ENCODE peak calls at places on chromosomes 11 and 22, in seven cellular contexts. V is neural progenitor cell; I is AG10803; F is AG04450; J is kidney; P is AG08395; Y is activated T-cell treated with anti-CD3 and anti-CD28 coated beads, Interleukin-2, amount 50 U/mL, for 72 hours. B is an unnamed sample.

GRCh38 chr11:18618341-18619025 is 15.7 kb downstream of the SPTY2D1 start:
- DNase-seq in J (no peak), P (no peak), I (peak; percentile 29), F (no peak), V (no peak), Y (no peak), B (no peak)

GRCh38 chr22:23763579-23764331 is 965 bp downstream of the C22orf15 start:
- DNase-seq in Y (peak; percentile 67), F (no peak), V (peak; percentile 45), P (no peak), I (no peak), J (no peak), B (no peak)

GRCh38 chr11:8221025-8221723 is 42.5 kb downstream of the LMO1 start:
- DNase-seq in F (no peak), Y (no peak), V (no peak), J (peak; percentile 34), P (no peak), I (peak; percentile 5), B (no peak)

GRCh38 chr11:132519226-132519860 is 1013.0 kb downstream of the OPCML start:
- DNase-seq in I (peak; percentile 85), P (peak; percentile 80), V (no peak), Y (no peak), J (no peak), F (no peak), B (no peak)

GRCh38 chr22:44338906-44339305 is 26.2 kb upstream of the SHISAL1 start:
- DNase-seq in F (no peak), P (no peak), J (no peak), Y (no peak), V (no peak), I (no peak), B (no peak)

GRCh38 chr11:76669901-76670474 is 559 bp downstream of the LRRC32 start:
- DNase-seq in V (peak; percentile 46), I (peak; percentile 85), Y (no peak), P (peak; percentile 72), J (peak; percentile 88), F (peak; percentile 55), B (no peak)

GRCh38 chr11:47847537-47847891 is 636 bp downstream of the NUP160 start:
- DNase-seq in F (no peak), P (no peak), J (no peak), Y (no peak), I (no peak), V (no peak), B (no peak)

GRCh38 chr11:61961570-61962212 is 5.7 kb downstream of the FTH1 start:
- DNase-seq in V (no peak), J (peak; percentile 88), Y (no peak), F (no peak), P (peak; percentile 52), I (peak; percentile 73), B (no peak)

GRCh38 chr11:79227732-79228416 is 213.0 kb downstream of the TENM4 start:
- DNase-seq in F (no peak), I (no peak), V (peak; percentile 41), J (no peak), P (no peak), Y (no peak), B (no peak)

GRCh38 chr22:24059793-24060192 is 48.7 kb downstream of the CABIN1 start:
- DNase-seq in J (peak; percentile 77), I (no peak), Y (no peak), F (no peak), V (no peak), P (no peak), B (no peak)

GRCh38 chr11:21561589-21561988 is 631.3 kb upstream of the ANO5 start:
- DNase-seq in P (no peak), F (no peak), J (no peak), Y (no peak), V (no peak), I (no peak), B (no peak)

GRCh38 chr11:117823941-117824420 is 563 bp downstream of the FXYD2 start:
- DNase-seq in J (peak; percentile 88), P (no peak), V (no peak), I (no peak), F (no peak), Y (peak; percentile 43), B (no peak)

GRCh38 chr11:126083829-126084607 is 21.4 kb upstream of the CDON start:
- DNase-seq in F (no peak), I (no peak), P (no peak), V (peak; percentile 91), Y (peak; percentile 27), J (no peak), B (no peak)

GRCh38 chr11:132650969-132651720 is 881.2 kb downstream of the OPCML start:
- DNase-seq in J (no peak), P (no peak), I (no peak), F (no peak), Y (no peak), V (no peak), B (no peak)

GRCh38 chr11:100923555-100923954 is 206.1 kb downstream of the PGR start:
- DNase-seq in V (no peak), J (no peak), P (peak; percentile 5), I (peak; percentile 47), Y (no peak), F (no peak), B (no peak)

GRCh38 chr22:50520826-50521453 is 4.5 kb downstream of the SCO2 start:
- DNase-seq in Y (no peak), F (no peak), V (no peak), I (no peak), J (no peak), P (no peak), B (no peak)

GRCh38 chr11:68033708-68034045 is 3.2 kb downstream of the NDUFS8 start:
- DNase-seq in J (no peak), Y (no peak), V (no peak), F (no peak), P (no peak), I (no peak), B (no peak)

GRCh38 chr11:45927684-45928413 is 5.4 kb downstream of the LARGE2 start:
- DNase-seq in J (peak; percentile 66), V (no peak), P (no peak), I (no peak), F (no peak), Y (no peak), B (no peak)

GRCh38 chr11:57458410-57459111 is 1.8 kb upstream of the RTN4RL2 start:
- DNase-seq in J (peak; percentile 82), I (no peak), V (peak; percentile 70), Y (peak; percentile 51), P (peak; percentile 56), F (no peak), B (no peak)

GRCh38 chr11:98734686-98735085 is 286.1 kb upstream of the CNTN5 start:
- DNase-seq in Y (no peak), J (no peak), V (no peak), I (no peak), P (no peak), F (no peak), B (no peak)

GRCh38 chr11:118068206-118068944 is 8.5 kb upstream of the TMPRSS4 start:
- DNase-seq in F (no peak), I (no peak), Y (no peak), J (no peak), P (no peak), V (peak; percentile 57), B (no peak)

GRCh38 chr11:8354622-8355417 is 91.1 kb upstream of the LMO1 start:
- DNase-seq in P (no peak), V (peak; percentile 83), J (peak; percentile 85), F (no peak), I (no peak), Y (no peak), B (no peak)

GRCh38 chr11:33842236-33842915 is 49.5 kb downstream of the LMO2 start:
- DNase-seq in P (no peak), F (no peak), I (no peak), Y (no peak), J (no peak), V (no peak), B (no peak)

GRCh38 chr11:20355221-20356219 is 8.0 kb upstream of the HTATIP2 start:
- DNase-seq in F (no peak), I (peak; percentile 51), P (peak; percentile 69), V (peak; percentile 63), Y (peak; percentile 42), J (no peak), B (no peak)

GRCh38 chr11:63763506-63764200 is 4.9 kb downstream of the ZFTA start:
- DNase-seq in J (peak; percentile 75), I (no peak), P (no peak), V (peak; percentile 80), Y (no peak), F (no peak), B (no peak)

GRCh38 chr22:25113316-25113721 is 86.3 kb upstream of the CRYBB3 start:
- DNase-seq in P (no peak), V (no peak), I (no peak), Y (no peak), F (no peak), J (peak; percentile 89), B (no peak)

GRCh38 chr11:106087815-106088435 is 10.5 kb downstream of the AASDHPPT start:
- DNase-seq in V (peak; percentile 54), J (no peak), F (no peak), P (peak; percentile 28), Y (peak; percentile 35), I (peak; percentile 54), B (no peak)

GRCh38 chr11:69518081-69518950 is 36.9 kb downstream of the LINC01488 start:
- DNase-seq in F (peak; percentile 46), I (peak; percentile 93), P (peak; percentile 81), Y (no peak), V (no peak), J (no peak), B (no peak)

GRCh38 chr11:125923012-125923579 is 18.8 kb downstream of the DDX25 start:
- DNase-seq in I (peak; percentile 66), P (peak; percentile 78), F (peak; percentile 38), Y (peak; percentile 69), V (peak; percentile 85), J (no peak), B (no peak)

GRCh38 chr11:83284501-83285051 is 1.6 kb downstream of the CCDC90B start:
- DNase-seq in Y (no peak), V (no peak), F (no peak), P (no peak), I (no peak), J (no peak), B (no peak)

GRCh38 chr22:25071720-25072119 is 119.2 kb downstream of the KIAA1671 start:
- DNase-seq in P (no peak), Y (no peak), V (no peak), I (no peak), J (no peak), F (no peak), B (no peak)

GRCh38 chr11:9363954-9364912 is 20.2 kb upstream of the IPO7 start:
- DNase-seq in F (peak; percentile 90), V (peak; percentile 97), Y (peak; percentile 86), P (peak; percentile 97), I (peak; percentile 99), J (peak; percentile 99), B (peak; percentile 97)

GRCh38 chr11:32939046-32939445 is 46.4 kb downstream of the QSER1 start:
- DNase-seq in F (no peak), J (no peak), V (no peak), P (no peak), I (no peak), Y (no peak), B (no peak)

GRCh38 chr11:61684870-61685610 is 4.8 kb downstream of the DAGLA start:
- DNase-seq in J (peak; percentile 64), F (no peak), P (no peak), V (no peak), Y (no peak), I (no peak), B (no peak)

GRCh38 chr11:64844330-64845124 is at the start of gene CDC42BPG:
- DNase-seq in V (peak; percentile 82), F (no peak), J (peak; percentile 93), I (peak; percentile 49), P (peak; percentile 86), Y (peak; percentile 81), B (no peak)

B was measured in vagina.